ENCODE peak calls at places on chromosomes 5 and 9, in five cellular contexts. One of them, this sample, is unnamed.
A peak's percentile ranks its signal among the peaks of the same experiment; 100 is the strongest.

GRCh38 chr5:79407591-79407990 is 106.3 kb downstream of the HOMER1 start:
- DNase-seq in cardiac muscle cell: no peak
- DNase-seq in heart right ventricle: no peak
- DNase-seq in stomach: no peak
- DNase-seq in right cardiac atrium: no peak
- DNase-seq in this sample: no peak

GRCh38 chr9:131020862-131021261 is 11.9 kb downstream of the LAMC3 start:
- DNase-seq in cardiac muscle cell: no peak
- DNase-seq in heart right ventricle: no peak
- DNase-seq in stomach: no peak
- DNase-seq in right cardiac atrium: no peak
- DNase-seq in this sample: no peak

GRCh38 chr5:107067391-107067790 is 603.3 kb downstream of the EFNA5 start:
- DNase-seq in cardiac muscle cell: no peak
- DNase-seq in heart right ventricle: peak; percentile 6
- DNase-seq in stomach: no peak
- DNase-seq in right cardiac atrium: peak; percentile 57
- DNase-seq in this sample: no peak

GRCh38 chr5:57102905-57103255 is 71.0 kb upstream of the GPBP1 start:
- DNase-seq in cardiac muscle cell: no peak
- DNase-seq in heart right ventricle: no peak
- DNase-seq in stomach: no peak
- DNase-seq in right cardiac atrium: no peak
- DNase-seq in this sample: no peak

GRCh38 chr9:134134949-134135342 is 936 bp upstream of the WDR5 start:
- DNase-seq in cardiac muscle cell: no peak
- DNase-seq in heart right ventricle: no peak
- DNase-seq in stomach: no peak
- DNase-seq in right cardiac atrium: no peak
- DNase-seq in this sample: no peak

GRCh38 chr9:125650271-125650737 is 56.7 kb downstream of the MAPKAP1 start:
- DNase-seq in cardiac muscle cell: no peak
- DNase-seq in heart right ventricle: no peak
- DNase-seq in stomach: no peak
- DNase-seq in right cardiac atrium: no peak
- DNase-seq in this sample: no peak

GRCh38 chr5:122937914-122938313 is 92.5 kb downstream of the SNX24 start:
- DNase-seq in cardiac muscle cell: no peak
- DNase-seq in heart right ventricle: peak; percentile 26
- DNase-seq in stomach: peak; percentile 59
- DNase-seq in right cardiac atrium: peak; percentile 70
- DNase-seq in this sample: no peak

GRCh38 chr9:4131946-4132345 is 167.9 kb downstream of the GLIS3 start:
- DNase-seq in cardiac muscle cell: no peak
- DNase-seq in heart right ventricle: no peak
- DNase-seq in stomach: no peak
- DNase-seq in right cardiac atrium: no peak
- DNase-seq in this sample: no peak

GRCh38 chr9:83066771-83067170 is 3.8 kb upstream of the RASEF start:
- DNase-seq in cardiac muscle cell: no peak
- DNase-seq in heart right ventricle: no peak
- DNase-seq in stomach: no peak
- DNase-seq in right cardiac atrium: no peak
- DNase-seq in this sample: no peak

GRCh38 chr9:89821081-89821480 is 216.3 kb downstream of the GADD45G start:
- DNase-seq in cardiac muscle cell: peak; percentile 30
- DNase-seq in heart right ventricle: no peak
- DNase-seq in stomach: no peak
- DNase-seq in right cardiac atrium: no peak
- DNase-seq in this sample: no peak

GRCh38 chr5:172119921-172120688 is 67.9 kb downstream of the STK10 start:
- DNase-seq in cardiac muscle cell: no peak
- DNase-seq in heart right ventricle: no peak
- DNase-seq in stomach: no peak
- DNase-seq in right cardiac atrium: no peak
- DNase-seq in this sample: no peak

GRCh38 chr5:169548315-169548714 is 35.3 kb upstream of the SPDL1 start:
- DNase-seq in cardiac muscle cell: peak; percentile 71
- DNase-seq in heart right ventricle: no peak
- DNase-seq in stomach: no peak
- DNase-seq in right cardiac atrium: no peak
- DNase-seq in this sample: no peak

GRCh38 chr5:19928556-19929421 is 59.2 kb downstream of the CDH18 start:
- DNase-seq in cardiac muscle cell: no peak
- DNase-seq in heart right ventricle: no peak
- DNase-seq in stomach: no peak
- DNase-seq in right cardiac atrium: no peak
- DNase-seq in this sample: no peak

GRCh38 chr5:17238521-17239041 is 21.1 kb downstream of the BASP1 start:
- DNase-seq in cardiac muscle cell: no peak
- DNase-seq in heart right ventricle: no peak
- DNase-seq in stomach: no peak
- DNase-seq in right cardiac atrium: no peak
- DNase-seq in this sample: no peak

GRCh38 chr9:90300901-90301688 is 341.5 kb downstream of the DIRAS2 start:
- DNase-seq in cardiac muscle cell: no peak
- DNase-seq in heart right ventricle: peak; percentile 8
- DNase-seq in stomach: peak; percentile 27
- DNase-seq in right cardiac atrium: peak; percentile 48
- DNase-seq in this sample: no peak

GRCh38 chr5:44681906-44682305 is 126.8 kb upstream of the MRPS30 start:
- DNase-seq in cardiac muscle cell: no peak
- DNase-seq in heart right ventricle: no peak
- DNase-seq in stomach: no peak
- DNase-seq in right cardiac atrium: no peak
- DNase-seq in this sample: no peak

GRCh38 chr9:93057703-93058356 is 671 bp upstream of the SUSD3 start:
- DNase-seq in cardiac muscle cell: no peak
- DNase-seq in heart right ventricle: no peak
- DNase-seq in stomach: no peak
- DNase-seq in right cardiac atrium: no peak
- DNase-seq in this sample: no peak
- H3K4me1 ChIP-seq in cardiac muscle cell: no peaks in the 10 kb centered on the region
- H3K4me1 ChIP-seq in heart right ventricle: no peaks in the 10 kb centered on the region
- H3K4me1 ChIP-seq in stomach: peaks cover 42% of the 10 kb centered on the region
- H3K4me1 ChIP-seq in right cardiac atrium: no peaks in the 10 kb centered on the region
- H3K4me1 ChIP-seq in this sample: peaks cover 73% of the 10 kb centered on the region

DNA sequence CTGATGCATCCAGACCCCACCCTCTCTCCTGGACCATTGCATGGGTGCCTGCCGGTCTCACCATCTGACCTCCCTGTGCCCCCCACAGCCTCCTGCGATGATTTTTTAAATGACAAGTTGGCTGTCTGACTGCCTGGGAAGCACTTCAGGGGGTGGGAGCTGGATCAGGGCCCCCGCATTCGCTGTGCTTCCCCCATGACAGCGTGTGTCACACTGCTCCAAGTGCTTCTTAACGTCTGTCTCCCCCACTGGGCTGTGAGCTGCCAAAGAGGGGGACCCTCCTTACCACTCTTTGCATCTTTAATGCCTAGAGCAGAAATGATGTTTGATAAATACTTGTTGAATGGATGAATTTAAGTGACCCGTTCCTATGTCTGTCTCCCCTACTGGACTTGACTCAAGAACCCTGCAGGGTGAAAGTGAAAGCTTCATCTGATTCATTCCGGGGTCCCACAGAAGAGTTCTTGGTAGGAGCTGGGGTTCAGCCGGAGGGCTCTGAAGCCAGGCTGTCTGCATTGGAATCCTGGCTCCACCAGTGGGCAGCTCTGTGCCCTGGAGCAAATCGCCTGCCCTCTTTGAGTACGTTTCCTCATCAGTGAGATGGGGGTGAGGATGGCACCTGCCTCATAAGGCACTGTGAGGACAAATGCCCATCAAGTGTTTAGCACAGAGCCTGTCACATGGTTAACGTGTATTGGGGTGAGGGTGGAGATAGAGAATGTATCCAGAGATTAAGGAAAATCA is 7.6 kb upstream of the EGR1 start:
- DNase-seq in cardiac muscle cell: no peak
- DNase-seq in heart right ventricle: no peak
- DNase-seq in stomach: no peak
- DNase-seq in right cardiac atrium: no peak
- DNase-seq in this sample: no peak
- H3K4me3 ChIP-seq in cardiac muscle cell: no peak overlapping the region
- H3K4me3 ChIP-seq in heart right ventricle: no peak overlapping the region
- H3K4me3 ChIP-seq in stomach: no peak overlapping the region
- H3K4me3 ChIP-seq in right cardiac atrium: no peak overlapping the region
- H3K4me3 ChIP-seq in this sample: no peak overlapping the region

GRCh38 chr5:134553816-134554215 is 28.3 kb downstream of the JADE2 start:
- DNase-seq in cardiac muscle cell: no peak
- DNase-seq in heart right ventricle: no peak
- DNase-seq in stomach: no peak
- DNase-seq in right cardiac atrium: peak; percentile 73
- DNase-seq in this sample: no peak
- H3K4me1 ChIP-seq in cardiac muscle cell: no peaks in the 10 kb centered on the region
- H3K4me1 ChIP-seq in heart right ventricle: peaks cover 62% of the 10 kb centered on the region
- H3K4me1 ChIP-seq in stomach: peaks cover 64% of the 10 kb centered on the region
- H3K4me1 ChIP-seq in right cardiac atrium: peaks cover 38% of the 10 kb centered on the region
- H3K4me1 ChIP-seq in this sample: peaks cover 62% of the 10 kb centered on the region

GRCh38 chr9:34072868-34073590 is 24.3 kb upstream of the UBAP2 start:
- DNase-seq in cardiac muscle cell: no peak
- DNase-seq in heart right ventricle: no peak
- DNase-seq in stomach: peak; percentile 47
- DNase-seq in right cardiac atrium: no peak
- DNase-seq in this sample: no peak

GRCh38 chr9:34070601-34071340 is 22.1 kb upstream of the UBAP2 start:
- DNase-seq in cardiac muscle cell: no peak
- DNase-seq in heart right ventricle: no peak
- DNase-seq in stomach: no peak
- DNase-seq in right cardiac atrium: no peak
- DNase-seq in this sample: no peak

GRCh38 chr9:34072410-34072809 is 23.7 kb upstream of the UBAP2 start:
- DNase-seq in cardiac muscle cell: no peak
- DNase-seq in heart right ventricle: no peak
- DNase-seq in stomach: peak; percentile 26
- DNase-seq in right cardiac atrium: no peak
- DNase-seq in this sample: no peak

GRCh38 chr9:34069831-34070230 is 21.1 kb upstream of the UBAP2 start:
- DNase-seq in cardiac muscle cell: no peak
- DNase-seq in heart right ventricle: no peak
- DNase-seq in stomach: no peak
- DNase-seq in right cardiac atrium: no peak
- DNase-seq in this sample: no peak
- H3K4me3 ChIP-seq in cardiac muscle cell: no peak overlapping the region
- H3K4me3 ChIP-seq in heart right ventricle: no peak overlapping the region
- H3K4me3 ChIP-seq in stomach: no peak overlapping the region
- H3K4me3 ChIP-seq in right cardiac atrium: no peak overlapping the region
- H3K4me3 ChIP-seq in this sample: no peak overlapping the region

This sample was measured in CD4-positive, alpha-beta memory T cell.